ENCODE peak calls at places on chromosomes 2 and 18, in eight cellular contexts. One of them, this sample, is unnamed.

GRCh38 chr2:236535024-236535423 is 34.6 kb upstream of the ACKR3 start:
- DNase-seq in astrocyte: peak
- DNase-seq in mammary epithelial cell: peak
- DNase-seq in heart right ventricle: no peak
- DNase-seq in PC-9: no peak
- DNase-seq in stomach: no peak
- DNase-seq in HCT116: no peak
- DNase-seq in mucosa of descending colon: no peak
- DNase-seq in this sample: no peak

GRCh38 chr2:222594679-222595078 is 61.2 kb downstream of the FARSB start:
- DNase-seq in astrocyte: peak
- DNase-seq in mammary epithelial cell: peak
- DNase-seq in heart right ventricle: no peak
- DNase-seq in PC-9: peak
- DNase-seq in stomach: no peak
- DNase-seq in HCT116: no peak
- DNase-seq in mucosa of descending colon: no peak
- DNase-seq in this sample: no peak

GRCh38 chr2:64104944-64105343 is 39.3 kb downstream of the PELI1 start:
- DNase-seq in astrocyte: peak
- DNase-seq in mammary epithelial cell: peak
- DNase-seq in heart right ventricle: no peak
- DNase-seq in PC-9: peak
- DNase-seq in stomach: no peak
- DNase-seq in HCT116: no peak
- DNase-seq in mucosa of descending colon: no peak
- DNase-seq in this sample: no peak

GRCh38 chr2:60555066-60555793 is 1.8 kb upstream of the BCL11A start:
- DNase-seq in astrocyte: peak
- DNase-seq in mammary epithelial cell: peak
- DNase-seq in heart right ventricle: peak
- DNase-seq in PC-9: no peak
- DNase-seq in stomach: peak
- DNase-seq in HCT116: peak
- DNase-seq in mucosa of descending colon: peak
- DNase-seq in this sample: peak

GRCh38 chr2:33681333-33681732 is 82.2 kb upstream of the FAM98A start:
- DNase-seq in astrocyte: peak
- DNase-seq in mammary epithelial cell: no peak
- DNase-seq in heart right ventricle: no peak
- DNase-seq in PC-9: no peak
- DNase-seq in stomach: no peak
- DNase-seq in HCT116: no peak
- DNase-seq in mucosa of descending colon: no peak
- DNase-seq in this sample: no peak

GRCh38 chr2:37590119-37590571 is 81.3 kb downstream of the CDC42EP3 start:
- DNase-seq in astrocyte: peak
- DNase-seq in mammary epithelial cell: peak
- DNase-seq in heart right ventricle: no peak
- DNase-seq in PC-9: no peak
- DNase-seq in stomach: no peak
- DNase-seq in HCT116: no peak
- DNase-seq in mucosa of descending colon: no peak
- DNase-seq in this sample: peak

GRCh38 chr18:10124071-10124470 is 210.3 kb downstream of the VAPA start:
- DNase-seq in astrocyte: no peak
- DNase-seq in mammary epithelial cell: no peak
- DNase-seq in heart right ventricle: no peak
- DNase-seq in PC-9: no peak
- DNase-seq in stomach: no peak
- DNase-seq in HCT116: no peak
- DNase-seq in mucosa of descending colon: no peak
- DNase-seq in this sample: no peak

GRCh38 chr2:207219716-207220414 is 54.1 kb upstream of the KLF7 start:
- DNase-seq in astrocyte: peak
- DNase-seq in mammary epithelial cell: peak
- DNase-seq in heart right ventricle: no peak
- DNase-seq in PC-9: peak
- DNase-seq in stomach: no peak
- DNase-seq in HCT116: no peak
- DNase-seq in mucosa of descending colon: no peak
- DNase-seq in this sample: no peak

GRCh38 chr2:229564300-229564907 is 150.0 kb downstream of the DNER start:
- DNase-seq in astrocyte: no peak
- DNase-seq in mammary epithelial cell: no peak
- DNase-seq in heart right ventricle: no peak
- DNase-seq in PC-9: no peak
- DNase-seq in stomach: no peak
- DNase-seq in HCT116: no peak
- DNase-seq in mucosa of descending colon: no peak
- DNase-seq in this sample: no peak

GRCh38 chr2:26752636-26753035 is 11.4 kb upstream of the SLC35F6 start:
- DNase-seq in astrocyte: no peak
- DNase-seq in mammary epithelial cell: no peak
- DNase-seq in heart right ventricle: no peak
- DNase-seq in PC-9: no peak
- DNase-seq in stomach: no peak
- DNase-seq in HCT116: no peak
- DNase-seq in mucosa of descending colon: no peak
- DNase-seq in this sample: no peak

GRCh38 chr2:60423066-60423465 is 130.4 kb downstream of the BCL11A start:
- DNase-seq in astrocyte: no peak
- DNase-seq in mammary epithelial cell: no peak
- DNase-seq in heart right ventricle: no peak
- DNase-seq in PC-9: no peak
- DNase-seq in stomach: no peak
- DNase-seq in HCT116: no peak
- DNase-seq in mucosa of descending colon: no peak
- DNase-seq in this sample: no peak

GRCh38 chr18:9734189-9734588 is 26.1 kb downstream of the RAB31 start:
- DNase-seq in astrocyte: no peak
- DNase-seq in mammary epithelial cell: no peak
- DNase-seq in heart right ventricle: no peak
- DNase-seq in PC-9: peak
- DNase-seq in stomach: no peak
- DNase-seq in HCT116: no peak
- DNase-seq in mucosa of descending colon: no peak
- DNase-seq in this sample: no peak

DNA sequence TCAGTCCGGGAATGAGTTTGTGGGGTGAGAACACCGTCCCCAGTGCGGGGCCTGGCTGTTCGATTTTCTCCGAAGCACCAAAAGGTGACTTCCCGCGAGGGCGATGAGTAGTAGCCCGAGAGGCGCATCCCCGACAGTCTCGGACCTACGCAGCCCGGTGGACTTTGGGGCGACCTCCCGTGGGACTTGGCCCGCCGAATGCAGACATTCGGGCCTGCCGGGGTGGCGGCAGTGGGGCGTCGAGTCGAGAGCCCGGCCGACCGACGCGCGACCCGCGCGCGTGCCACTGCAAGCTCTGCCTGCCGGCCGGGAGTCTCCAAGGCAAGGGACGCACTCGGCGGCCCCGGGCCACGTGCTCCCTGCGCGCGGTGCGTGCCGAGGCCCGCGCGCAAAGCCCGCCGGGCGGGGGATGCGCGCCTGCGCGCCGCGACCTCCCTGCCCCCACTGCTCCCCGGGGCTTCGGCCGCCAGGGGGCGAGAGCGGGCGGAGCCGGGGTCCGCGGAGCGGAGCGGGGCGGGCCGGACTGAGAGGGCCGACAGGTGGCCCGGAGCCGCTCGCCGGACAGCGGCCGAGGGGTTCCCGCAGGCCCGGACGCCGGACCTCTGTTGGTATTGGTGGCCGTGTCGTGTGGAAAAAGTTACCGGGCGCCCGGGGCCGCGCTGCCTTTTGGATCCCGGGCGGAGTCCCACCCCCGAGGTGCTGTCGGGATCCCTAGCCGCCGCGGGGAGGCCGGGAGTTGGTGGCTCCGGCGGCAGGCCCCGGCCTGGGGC is 1.8 kb downstream of the PTMA start:
- DNase-seq in astrocyte: peak
- DNase-seq in mammary epithelial cell: peak
- DNase-seq in heart right ventricle: peak
- DNase-seq in PC-9: peak
- DNase-seq in stomach: peak
- DNase-seq in HCT116: no peak
- DNase-seq in mucosa of descending colon: peak
- DNase-seq in this sample: peak
- TF ChIP-seq CTCF in astrocyte: peak
- TF ChIP-seq CTCF in mammary epithelial cell: peak
- TF ChIP-seq CTCF in heart right ventricle: peak
- TF ChIP-seq CTCF in PC-9: no peak
- TF ChIP-seq CTCF in stomach: peak
- TF ChIP-seq CTCF in HCT116: peak
- TF ChIP-seq CTCF in mucosa of descending colon: peak
- TF ChIP-seq CTCF in this sample: no peak

GRCh38 chr18:7568426-7568825 is 1.3 kb downstream of the PTPRM start:
- DNase-seq in astrocyte: peak
- DNase-seq in mammary epithelial cell: no peak
- DNase-seq in heart right ventricle: peak
- DNase-seq in PC-9: no peak
- DNase-seq in stomach: peak
- DNase-seq in HCT116: no peak
- DNase-seq in mucosa of descending colon: peak
- DNase-seq in this sample: peak

GRCh38 chr18:7565677-7566076 is 1.4 kb upstream of the PTPRM start:
- DNase-seq in astrocyte: no peak
- DNase-seq in mammary epithelial cell: no peak
- DNase-seq in heart right ventricle: no peak
- DNase-seq in PC-9: no peak
- DNase-seq in stomach: no peak
- DNase-seq in HCT116: no peak
- DNase-seq in mucosa of descending colon: no peak
- DNase-seq in this sample: no peak

GRCh38 chr18:7567487-7568425 is 640 bp downstream of the PTPRM start:
- DNase-seq in astrocyte: peak
- DNase-seq in mammary epithelial cell: peak
- DNase-seq in heart right ventricle: peak
- DNase-seq in PC-9: no peak
- DNase-seq in stomach: peak
- DNase-seq in HCT116: no peak
- DNase-seq in mucosa of descending colon: peak
- DNase-seq in this sample: peak

GRCh38 chr18:7566244-7566586 is 901 bp upstream of the PTPRM start:
- DNase-seq in astrocyte: no peak
- DNase-seq in mammary epithelial cell: no peak
- DNase-seq in heart right ventricle: no peak
- DNase-seq in PC-9: no peak
- DNase-seq in stomach: no peak
- DNase-seq in HCT116: no peak
- DNase-seq in mucosa of descending colon: no peak
- DNase-seq in this sample: no peak

DNA sequence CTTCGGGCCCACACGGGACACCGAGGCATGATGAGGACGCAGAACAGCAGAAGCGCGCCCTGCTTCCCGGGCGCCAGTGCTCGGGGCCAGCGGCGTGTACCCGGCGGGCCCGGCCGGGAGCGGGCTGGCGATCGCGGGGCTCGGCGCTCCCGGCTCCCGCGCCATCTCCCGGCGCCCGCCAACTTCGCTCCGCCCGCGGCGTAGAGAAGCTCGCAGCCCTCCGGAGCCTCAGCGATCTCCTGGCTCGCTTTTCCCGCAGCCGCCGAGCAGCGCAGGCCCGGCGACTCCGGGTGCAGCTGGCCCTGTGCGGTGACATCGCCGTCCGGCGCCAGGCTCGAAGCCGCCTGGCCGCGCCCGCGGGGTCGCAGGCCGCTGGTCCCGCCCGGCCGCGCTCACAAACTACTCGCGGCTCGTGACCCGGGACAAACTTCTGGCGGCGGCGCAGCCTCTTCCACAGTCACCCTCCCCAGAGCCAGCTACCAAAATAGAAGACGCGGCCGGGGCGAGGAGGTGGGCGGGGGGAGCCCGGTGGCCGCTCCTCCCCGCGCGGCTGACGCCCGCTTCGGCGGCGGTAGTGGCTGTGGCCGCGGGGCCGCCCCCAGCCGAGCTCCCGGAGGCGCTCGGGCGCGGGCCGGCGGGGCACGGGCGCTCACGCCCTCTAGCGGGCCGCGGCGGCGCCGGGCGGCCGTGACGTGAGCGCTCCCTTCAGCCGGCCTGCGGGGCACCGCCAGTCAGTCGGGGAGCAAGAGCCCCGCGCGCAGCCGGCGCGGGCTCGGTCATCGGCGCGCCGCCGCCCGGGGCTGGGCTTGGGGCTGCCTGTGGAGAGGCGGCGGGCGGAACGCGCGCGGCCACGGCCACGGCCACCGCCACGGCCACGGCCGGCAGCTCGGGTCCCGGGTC is at the start of gene PTPRM:
- DNase-seq in astrocyte: peak
- DNase-seq in mammary epithelial cell: peak
- DNase-seq in heart right ventricle: peak
- DNase-seq in PC-9: no peak
- DNase-seq in stomach: peak
- DNase-seq in HCT116: peak
- DNase-seq in mucosa of descending colon: peak
- DNase-seq in this sample: peak
- TF ChIP-seq CTCF in astrocyte: no peak
- TF ChIP-seq CTCF in mammary epithelial cell: peak
- TF ChIP-seq CTCF in heart right ventricle: peak
- TF ChIP-seq CTCF in PC-9: no peak
- TF ChIP-seq CTCF in stomach: peak
- TF ChIP-seq CTCF in HCT116: no peak
- TF ChIP-seq CTCF in mucosa of descending colon: peak
- TF ChIP-seq CTCF in this sample: no peak

DNA sequence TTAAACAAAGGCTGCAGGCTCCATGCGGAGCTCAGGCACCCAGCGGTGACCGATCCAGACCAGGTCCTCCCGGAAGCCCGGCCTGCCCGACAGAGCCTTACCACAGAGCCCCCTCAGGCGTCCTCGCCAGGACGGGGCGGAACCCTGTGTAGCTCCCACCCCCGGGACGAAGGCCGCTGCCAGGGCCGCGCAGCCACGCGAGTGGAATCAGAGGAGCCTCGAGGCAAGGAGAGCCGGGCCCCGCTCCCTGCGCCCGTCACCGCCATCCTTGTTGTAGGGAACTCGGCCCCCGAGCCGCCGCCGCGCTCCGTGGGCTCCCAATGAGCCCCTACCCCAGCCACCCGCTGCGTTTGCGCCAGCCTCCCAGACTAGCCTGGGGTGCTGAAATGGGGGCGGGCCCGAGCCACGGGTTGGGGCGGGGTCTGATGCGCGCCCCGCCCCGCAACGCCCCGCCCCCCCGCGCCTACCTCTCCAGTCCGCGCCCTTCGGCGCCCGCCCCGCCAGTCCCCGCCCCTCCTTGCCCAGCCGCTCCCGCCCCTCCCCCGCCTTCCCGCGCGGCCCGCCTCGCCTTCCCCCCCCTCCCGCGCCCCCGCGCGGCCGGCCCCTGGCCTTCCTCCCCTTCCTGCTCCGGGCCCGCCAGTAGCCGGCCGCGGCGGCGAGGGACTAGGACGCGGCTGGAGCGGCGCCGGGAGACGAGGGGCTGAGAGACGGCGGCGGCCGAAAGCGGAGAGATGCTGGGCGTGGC is at the start of gene LIMS1:
- DNase-seq in astrocyte: peak
- DNase-seq in mammary epithelial cell: peak
- DNase-seq in heart right ventricle: peak
- DNase-seq in PC-9: peak
- DNase-seq in stomach: peak
- DNase-seq in HCT116: peak
- DNase-seq in mucosa of descending colon: peak
- DNase-seq in this sample: peak
- TF ChIP-seq CTCF in astrocyte: no peak
- TF ChIP-seq CTCF in mammary epithelial cell: no peak
- TF ChIP-seq CTCF in heart right ventricle: no peak
- TF ChIP-seq CTCF in PC-9: no peak
- TF ChIP-seq CTCF in stomach: peak
- TF ChIP-seq CTCF in HCT116: no peak
- TF ChIP-seq CTCF in mucosa of descending colon: no peak
- TF ChIP-seq CTCF in this sample: no peak

GRCh38 chr2:174688079-174688478 is 76.2 kb downstream of the CHRNA1 start:
- DNase-seq in astrocyte: no peak
- DNase-seq in mammary epithelial cell: peak
- DNase-seq in heart right ventricle: no peak
- DNase-seq in PC-9: no peak
- DNase-seq in stomach: no peak
- DNase-seq in HCT116: peak
- DNase-seq in mucosa of descending colon: no peak
- DNase-seq in this sample: no peak
- TF ChIP-seq CTCF in astrocyte: peak
- TF ChIP-seq CTCF in mammary epithelial cell: peak
- TF ChIP-seq CTCF in heart right ventricle: peak
- TF ChIP-seq CTCF in PC-9: peak
- TF ChIP-seq CTCF in stomach: peak
- TF ChIP-seq CTCF in HCT116: peak
- TF ChIP-seq CTCF in mucosa of descending colon: peak
- TF ChIP-seq CTCF in this sample: no peak